ENCODE peak calls at places on chromosomes 5 and 9, in eight cellular contexts. O, R, M, E, W, S, Y and N are unnamed samples.

GRCh38 chr5:68248896-68249295 is 33.3 kb downstream of the PIK3R1 start:
- DNase-seq in O (no peak), R (no peak), M (no peak), E (no peak), W (no peak), S (no peak), Y (no peak), N (no peak)

GRCh38 chr5:135547590-135548254 is 12.0 kb upstream of the NEUROG1 start:
- DNase-seq in O (no peak), R (no peak), M (no peak), E (no peak), W (no peak), S (no peak), Y (no peak), N (no peak)

GRCh38 chr5:64834037-64834436 is 65.3 kb downstream of the CWC27 start:
- DNase-seq in O (no peak), R (no peak), M (no peak), E (no peak), W (no peak), S (no peak), Y (no peak), N (no peak)

GRCh38 chr5:63837437-63837836 is 124.8 kb downstream of the HTR1A start:
- DNase-seq in O (no peak), R (no peak), M (no peak), E (no peak), W (no peak), S (no peak), Y (no peak), N (no peak)

GRCh38 chr5:159912033-159912800 is 4.1 kb upstream of the ADRA1B start:
- DNase-seq in O (no peak), R (no peak), M (no peak), E (no peak), W (no peak), S (no peak), Y (peak; percentile 83), N (no peak)

GRCh38 chr5:99243111-99243510 is 314.3 kb upstream of the CHD1 start:
- DNase-seq in O (no peak), R (no peak), M (no peak), E (no peak), W (no peak), S (no peak), Y (no peak), N (no peak)

GRCh38 chr5:28523887-28524637 is 1485.7 kb upstream of the CDH9 start:
- DNase-seq in O (no peak), R (no peak), M (no peak), E (no peak), W (peak; percentile 3), S (no peak), Y (peak; percentile 23), N (no peak)

GRCh38 chr9:96071245-96072124 is 196.0 kb downstream of the ERCC6L2 start:
- DNase-seq in O (no peak), R (no peak), M (no peak), E (no peak), W (peak; percentile 44), S (no peak), Y (peak; percentile 42), N (peak; percentile 44)

GRCh38 chr5:133746834-133747233 is 134.5 kb upstream of the FSTL4 start:
- DNase-seq in O (no peak), R (no peak), M (no peak), E (peak; percentile 34), W (peak; percentile 46), S (no peak), Y (peak; percentile 23), N (peak; percentile 39)

GRCh38 chr5:16931334-16932110 is 4.6 kb downstream of the MYO10 start:
- DNase-seq in O (no peak), R (no peak), M (no peak), E (no peak), W (no peak), S (no peak), Y (no peak), N (no peak)

GRCh38 chr5:1745190-1745805 is 54.3 kb downstream of the MRPL36 start:
- DNase-seq in O (no peak), R (no peak), M (no peak), E (no peak), W (no peak), S (no peak), Y (no peak), N (no peak)

GRCh38 chr5:36875051-36875788 is 1.3 kb upstream of the NIPBL start:
- DNase-seq in O (peak; percentile 48), R (peak; percentile 59), M (no peak), E (peak; percentile 55), W (peak; percentile 70), S (peak; percentile 23), Y (peak; percentile 83), N (peak; percentile 56)